ENCODE peak calls at places on chromosomes 12 and 14, in six cellular contexts. R is NCI-H345; J is NCI-H510A treated with DMSO at 0.1 percent for 48 hours; C is activated CD4-positive, alpha-beta T cell treated with anti-CD3 and anti-CD28 coated beads, Interleukin-2, amount 10 ng/mL, durations not matched to agents 7 days and 5 days; V is amniotic stem cell; M is NCI-H748 treated with DMSO at 0.1 percent for 48 hours. T is an unnamed sample.

GRCh38 chr12:6534914-6535696 is 788 bp downstream of the GAPDH start:
- DNase-seq in R (peak), J (no peak), C (peak), V (peak), M (peak), T (peak)

GRCh38 chr14:100076133-100076532 is 10.9 kb downstream of the EVL start:
- DNase-seq in R (no peak), J (no peak), C (no peak), V (no peak), M (no peak), T (no peak)

GRCh38 chr12:11727133-11727664 is 77.7 kb downstream of the ETV6 start:
- DNase-seq in R (peak), J (peak), C (peak), V (no peak), M (no peak), T (peak)

GRCh38 chr12:15151141-15152091 is 69.8 kb downstream of the RERG start:
- DNase-seq in R (peak), J (peak), C (peak), V (no peak), M (peak), T (no peak)

GRCh38 chr14:101118746-101119610 is 215.5 kb upstream of the RTL1 start:
- DNase-seq in R (no peak), J (no peak), C (no peak), V (no peak), M (peak), T (peak)

GRCh38 chr12:87332987-87333761 is 696.0 kb downstream of the C12orf50 start:
- DNase-seq in R (no peak), J (no peak), C (no peak), V (no peak), M (no peak), T (no peak)

GRCh38 chr12:34016361-34016760 is 5.9 kb upstream of the ALG10 start:
- DNase-seq in R (no peak), J (no peak), C (no peak), V (no peak), M (no peak), T (no peak)

GRCh38 chr12:144650-145284 is 69.2 kb downstream of the SLC6A12 start:
- DNase-seq in R (no peak), J (no peak), C (no peak), V (no peak), M (no peak), T (no peak)

GRCh38 chr12:54891717-54892478 is 37.6 kb downstream of the MUCL1 start:
- DNase-seq in R (peak), J (peak), C (no peak), V (no peak), M (peak), T (peak)